ENCODE peak calls at places on chromosomes 7 and 10, in ten cellular contexts. U is effector memory CD4-positive, alpha-beta T cell; F is hepatocyte; E is left ventricle myocardium inferior; T is CD8-positive, alpha-beta memory T cell; X is CD8-positive, alpha-beta T cell; D is GM23338; C is PC-9; B is tibial artery; Y is pancreas. A is an unnamed sample. For H3K4me1, the result is how much of the 10 kb centered on the place peaks cover.

GRCh38 chr10:86234102-86234501 is 132.5 kb downstream of the GRID1 start:
- DNase-seq in U (no peak), F (no peak), E (no peak), T (no peak), X (no peak), D (no peak), C (no peak), B (no peak), Y (no peak), A (no peak)

GRCh38 chr7:39088730-39089129 is 111.0 kb downstream of the POU6F2 start:
- DNase-seq in U (no peak), F (no peak), E (no peak), T (no peak), X (no peak), D (peak), C (no peak), B (no peak), Y (no peak), A (no peak)

GRCh38 chr7:94888542-94888941 is 18.9 kb upstream of the PPP1R9A start:
- DNase-seq in U (no peak), F (peak), E (no peak), T (no peak), X (no peak), D (peak), C (peak), B (no peak), Y (peak), A (no peak)

GRCh38 chr10:19713800-19714525 is 102.3 kb upstream of the PLXDC2 start:
- DNase-seq in U (no peak), F (no peak), E (no peak), T (no peak), X (no peak), D (peak), C (no peak), B (peak), Y (no peak), A (no peak)

GRCh38 chr10:84565881-84566280 is 237.5 kb downstream of the CCSER2 start:
- DNase-seq in U (no peak), F (no peak), E (no peak), T (no peak), X (no peak), D (no peak), C (no peak), B (no peak), Y (no peak), A (no peak)

GRCh38 chr10:6110136-6110535 is 21.3 kb downstream of the RBM17 start:
- DNase-seq in U (no peak), F (no peak), E (no peak), T (no peak), X (no peak), D (no peak), C (no peak), B (no peak), Y (no peak), A (no peak)

GRCh38 chr7:24456526-24457214 is 116.6 kb upstream of the PALS2 start:
- DNase-seq in U (no peak), F (peak), E (no peak), T (no peak), X (no peak), D (no peak), C (no peak), B (no peak), Y (peak), A (no peak)

GRCh38 chr10:80459047-80459865 is 5.1 kb downstream of the TSPAN14 start:
- DNase-seq in U (peak), F (no peak), E (peak), T (peak), X (peak), D (peak), C (peak), B (peak), Y (no peak), A (no peak)

GRCh38 chr7:111678281-111678680 is 116.0 kb upstream of the IMMP2L start:
- DNase-seq in U (no peak), F (no peak), E (no peak), T (no peak), X (no peak), D (no peak), C (no peak), B (no peak), Y (no peak), A (no peak)

GRCh38 chr10:104925232-104925851 is 284.3 kb downstream of the SORCS3 start:
- DNase-seq in U (no peak), F (peak), E (peak), T (no peak), X (peak), D (peak), C (peak), B (no peak), Y (peak), A (no peak)

GRCh38 chr7:30559566-30559965 is 35.1 kb upstream of the GARS1 start:
- DNase-seq in U (no peak), F (no peak), E (no peak), T (no peak), X (no peak), D (no peak), C (no peak), B (no peak), Y (no peak), A (no peak)

GRCh38 chr10:78520737-78521430 is 487.2 kb downstream of the RPS24 start:
- DNase-seq in U (no peak), F (peak), E (no peak), T (no peak), X (no peak), D (peak), C (peak), B (no peak), Y (no peak), A (no peak)

GRCh38 chr7:151243411-151244155 is 4.9 kb downstream of the SMARCD3 start:
- DNase-seq in U (peak), F (no peak), E (no peak), T (no peak), X (peak), D (no peak), C (no peak), B (no peak), Y (no peak), A (no peak)

GRCh38 chr10:31622993-31623392 is 304.0 kb downstream of the ZEB1 start:
- DNase-seq in U (no peak), F (no peak), E (no peak), T (no peak), X (no peak), D (peak), C (no peak), B (no peak), Y (no peak), A (no peak)

GRCh38 chr7:132206594-132206993 is 369.7 kb downstream of the PLXNA4 start:
- DNase-seq in U (no peak), F (no peak), E (no peak), T (no peak), X (no peak), D (no peak), C (no peak), B (no peak), Y (no peak), A (no peak)

GRCh38 chr10:123213192-123213591 is 59.0 kb downstream of the BUB3 start:
- DNase-seq in U (no peak), F (no peak), E (no peak), T (no peak), X (no peak), D (peak), C (no peak), B (no peak), Y (no peak), A (no peak)

GRCh38 chr10:5449227-5449626 is 36.9 kb downstream of the NET1 start:
- DNase-seq in U (no peak), F (no peak), E (no peak), T (no peak), X (no peak), D (no peak), C (no peak), B (no peak), Y (no peak), A (no peak)

GRCh38 chr10:117678106-117678505 is 135.6 kb downstream of the EMX2 start:
- DNase-seq in U (no peak), F (no peak), E (no peak), T (no peak), X (no peak), D (no peak), C (no peak), B (no peak), Y (no peak), A (no peak)

GRCh38 chr10:98257961-98258360 is 10.0 kb downstream of the LOXL4 start:
- DNase-seq in U (no peak), F (no peak), E (no peak), T (no peak), X (no peak), D (no peak), C (no peak), B (no peak), Y (no peak), A (no peak)

GRCh38 chr7:70726294-70726693 is 405.6 kb upstream of the GALNT17 start:
- DNase-seq in U (no peak), F (no peak), E (no peak), T (no peak), X (no peak), D (no peak), C (no peak), B (no peak), Y (no peak), A (no peak)

GRCh38 chr7:150340024-150340749 is 1.2 kb downstream of the RARRES2 start:
- DNase-seq in U (no peak), F (peak), E (peak), T (no peak), X (no peak), D (peak), C (no peak), B (peak), Y (peak), A (no peak)

GRCh38 chr7:115585015-115585655 is 445.4 kb downstream of the TFEC start:
- DNase-seq in U (no peak), F (no peak), E (no peak), T (no peak), X (no peak), D (no peak), C (peak), B (no peak), Y (no peak), A (no peak)

GRCh38 chr7:13262929-13263530 is 575.6 kb downstream of the ARL4A start:
- DNase-seq in U (no peak), F (peak), E (no peak), T (no peak), X (no peak), D (peak), C (no peak), B (no peak), Y (no peak), A (no peak)

GRCh38 chr10:2188371-2188770 is 451.0 kb upstream of the ADARB2 start:
- DNase-seq in U (no peak), F (no peak), E (no peak), T (no peak), X (no peak), D (no peak), C (no peak), B (no peak), Y (no peak), A (no peak)

GRCh38 chr7:112204776-112205347 is 1.3 kb downstream of the DOCK4 start:
- DNase-seq in U (no peak), F (peak), E (no peak), T (no peak), X (peak), D (no peak), C (no peak), B (no peak), Y (no peak), A (no peak)

GRCh38 chr10:119415536-119416527 is 126.7 kb downstream of the RGS10 start:
- DNase-seq in U (no peak), F (no peak), E (no peak), T (no peak), X (no peak), D (no peak), C (no peak), B (no peak), Y (no peak), A (no peak)

GRCh38 chr10:11698691-11699545 is 43.3 kb upstream of the ECHDC3 start:
- DNase-seq in U (no peak), F (no peak), E (no peak), T (no peak), X (no peak), D (no peak), C (no peak), B (no peak), Y (no peak), A (no peak)

GRCh38 chr10:4699950-4700730 is 125.9 kb upstream of the AKR1E2 start:
- DNase-seq in U (no peak), F (no peak), E (no peak), T (no peak), X (no peak), D (no peak), C (no peak), B (no peak), Y (no peak), A (no peak)

DNA sequence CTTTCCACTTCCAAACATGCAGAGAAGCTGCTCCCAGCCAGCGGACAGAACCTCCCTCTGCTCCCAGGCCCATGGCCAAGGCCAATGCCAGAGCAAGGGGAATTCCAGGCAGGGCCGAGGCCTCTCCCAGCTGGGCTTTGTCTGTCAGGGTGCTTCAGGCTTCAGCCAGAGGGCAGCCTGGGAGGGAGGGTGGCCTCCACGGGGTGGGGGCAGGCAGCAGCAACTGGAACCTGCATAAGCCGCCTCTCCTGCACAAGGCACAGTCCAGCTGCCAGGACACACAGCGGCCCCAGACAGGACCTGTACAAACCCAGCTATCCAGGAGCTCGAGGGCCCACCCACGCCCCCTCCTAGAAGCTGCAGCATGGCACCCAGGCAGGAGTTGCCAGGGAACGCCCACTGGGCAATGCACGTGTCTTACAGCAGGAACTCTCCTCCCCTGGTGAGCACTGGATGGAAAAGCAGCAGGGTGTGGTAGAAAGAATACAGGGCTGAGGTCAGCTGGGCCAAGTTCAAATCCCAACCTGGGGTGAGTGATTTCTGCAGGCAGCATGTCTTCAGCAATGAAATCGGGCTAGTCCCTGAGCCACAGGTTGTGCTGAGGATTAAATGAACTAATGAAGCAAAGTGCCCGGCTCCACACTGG is 7.6 kb downstream of the FAM53B start:
- DNase-seq in U (no peak), F (peak), E (peak), T (no peak), X (no peak), D (no peak), C (peak), B (peak), Y (peak), A (no peak)
- H3K4me1 ChIP-seq in U (half or more), F (half or more), E (half or more), T (half or more), X (half or more), D (under half), C (under half), B (half or more), Y (half or more), A (half or more)

GRCh38 chr7:7246223-7246622 is 63.9 kb downstream of the C1GALT1 start:
- DNase-seq in U (no peak), F (no peak), E (no peak), T (no peak), X (no peak), D (no peak), C (no peak), B (no peak), Y (no peak), A (no peak)
- H3K4me1 ChIP-seq in U (under half), F (under half), E (under half), T (under half), X (under half), D (under half), C (under half), B (under half), Y (under half), A (under half)

DNA sequence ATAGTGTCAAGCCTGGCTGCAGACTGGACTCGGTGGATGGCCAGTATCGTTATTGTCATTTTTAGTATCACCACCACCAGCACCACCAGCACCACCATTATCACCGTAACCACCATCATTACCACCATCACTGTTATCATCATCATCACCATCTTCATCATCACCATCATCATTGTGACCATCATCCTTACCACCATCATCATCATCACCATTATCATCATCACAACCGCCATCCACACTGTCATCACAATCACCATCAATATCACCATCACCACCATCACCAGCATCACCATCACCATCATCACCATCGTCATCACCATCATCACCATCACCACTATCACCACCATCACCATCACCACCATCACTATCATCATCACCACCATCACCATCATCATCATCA is 65.6 kb downstream of the FOXL3 start:
- DNase-seq in U (no peak), F (no peak), E (no peak), T (no peak), X (no peak), D (no peak), C (no peak), B (no peak), Y (no peak), A (no peak)
- H3K4me1 ChIP-seq in U (under half), F (under half), E (under half), T (under half), X (under half), D (under half), C (under half), B (under half), Y (under half), A (under half)

GRCh38 chr10:70354100-70354499 is 28.3 kb downstream of the LRRC20 start:
- DNase-seq in U (no peak), F (no peak), E (no peak), T (no peak), X (no peak), D (no peak), C (no peak), B (no peak), Y (no peak), A (no peak)

GRCh38 chr10:70355234-70356021 is 27.0 kb downstream of the LRRC20 start:
- DNase-seq in U (no peak), F (no peak), E (no peak), T (no peak), X (no peak), D (no peak), C (no peak), B (no peak), Y (no peak), A (no peak)

GRCh38 chr10:70354566-70355233 is 27.7 kb downstream of the LRRC20 start:
- DNase-seq in U (no peak), F (no peak), E (no peak), T (no peak), X (no peak), D (no peak), C (no peak), B (no peak), Y (no peak), A (no peak)

GRCh38 chr10:70350501-70350900 is 31.9 kb downstream of the LRRC20 start:
- DNase-seq in U (no peak), F (no peak), E (no peak), T (no peak), X (no peak), D (no peak), C (no peak), B (no peak), Y (no peak), A (no peak)

DNA sequence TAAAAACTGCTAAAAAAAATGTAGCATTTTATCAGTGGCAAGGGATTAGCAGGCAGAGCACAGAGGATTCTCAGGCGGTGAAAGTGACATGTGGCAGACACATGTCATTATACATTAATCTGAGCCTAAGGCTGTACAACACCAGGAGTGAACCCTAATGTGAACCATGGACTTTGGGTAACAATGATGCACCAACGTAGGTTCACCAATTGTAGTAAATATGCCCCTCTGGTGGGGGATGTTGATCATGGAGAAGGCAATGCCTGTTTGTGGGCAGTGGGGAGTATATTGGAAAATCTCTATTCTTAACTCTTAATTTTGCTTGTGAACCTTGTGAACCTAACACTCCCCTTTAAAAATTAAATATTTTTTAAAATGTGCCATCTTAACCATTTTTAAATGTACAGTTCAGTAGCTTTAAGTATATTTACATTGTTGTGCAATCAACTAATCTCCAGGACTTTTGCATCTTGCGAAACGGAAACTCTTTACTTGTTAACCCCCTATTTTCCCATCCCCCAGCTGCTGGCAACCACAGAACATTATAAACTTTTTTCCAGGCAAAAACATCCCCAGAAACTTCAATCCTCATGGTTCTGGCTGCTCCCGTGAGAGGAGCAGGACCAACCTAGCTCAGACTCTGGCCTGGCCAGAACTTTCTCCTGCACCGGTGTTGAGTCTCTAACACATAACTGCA is 29.9 kb downstream of the LRRC20 start:
- DNase-seq in U (no peak), F (peak), E (no peak), T (no peak), X (no peak), D (no peak), C (no peak), B (no peak), Y (no peak), A (no peak)
- H3K4me1 ChIP-seq in U (under half), F (under half), E (under half), T (under half), X (under half), D (under half), C (under half), B (under half), Y (under half), A (under half)

GRCh38 chr10:24432478-24433416 is 223.8 kb downstream of the KIAA1217 start:
- DNase-seq in U (no peak), F (no peak), E (no peak), T (no peak), X (no peak), D (peak), C (peak), B (no peak), Y (no peak), A (no peak)
- H3K4me1 ChIP-seq in U (under half), F (under half), E (under half), T (under half), X (under half), D (under half), C (under half), B (under half), Y (under half), A (under half)

GRCh38 chr7:100567751-100568175 is 5.9 kb downstream of the SAP25 start:
- DNase-seq in U (no peak), F (no peak), E (no peak), T (no peak), X (no peak), D (peak), C (no peak), B (no peak), Y (peak), A (no peak)
- H3K4me1 ChIP-seq in U (under half), F (under half), E (under half), T (half or more), X (half or more), D (under half), C (under half), B (under half), Y (under half), A (under half)

GRCh38 chr10:42491801-42492200 is 146.6 kb downstream of the ZNF33B start:
- DNase-seq in U (no peak), F (no peak), E (no peak), T (no peak), X (no peak), D (no peak), C (no peak), B (no peak), Y (no peak), A (no peak)

GRCh38 chr10:42490368-42490767 is 148.0 kb downstream of the ZNF33B start:
- DNase-seq in U (no peak), F (no peak), E (no peak), T (no peak), X (no peak), D (no peak), C (no peak), B (no peak), Y (no peak), A (no peak)

GRCh38 chr10:42491001-42491592 is 147.3 kb downstream of the ZNF33B start:
- DNase-seq in U (no peak), F (no peak), E (no peak), T (no peak), X (no peak), D (no peak), C (no peak), B (no peak), Y (no peak), A (no peak)

GRCh38 chr10:42488416-42488815 is 150.0 kb downstream of the ZNF33B start:
- DNase-seq in U (no peak), F (no peak), E (no peak), T (no peak), X (no peak), D (no peak), C (no peak), B (no peak), Y (no peak), A (no peak)
- H3K4me1 ChIP-seq in U (under half), F (under half), E (under half), T (under half), X (under half), D (under half), C (under half), B (under half), Y (under half), A (under half)

GRCh38 chr7:1514407-1514806 is 10.2 kb upstream of the INTS1 start:
- DNase-seq in U (no peak), F (no peak), E (no peak), T (no peak), X (no peak), D (no peak), C (no peak), B (no peak), Y (no peak), A (no peak)

GRCh38 chr7:1513657-1514095 is 9.5 kb upstream of the INTS1 start:
- DNase-seq in U (no peak), F (no peak), E (peak), T (no peak), X (no peak), D (no peak), C (no peak), B (peak), Y (no peak), A (no peak)

GRCh38 chr7:1511829-1512422 is 7.7 kb upstream of the INTS1 start:
- DNase-seq in U (no peak), F (no peak), E (no peak), T (no peak), X (no peak), D (no peak), C (no peak), B (no peak), Y (no peak), A (no peak)

GRCh38 chr7:1514993-1515392 is 10.8 kb upstream of the INTS1 start:
- DNase-seq in U (no peak), F (no peak), E (no peak), T (no peak), X (no peak), D (no peak), C (peak), B (no peak), Y (no peak), A (no peak)

GRCh38 chr7:1512781-1513656 is 8.8 kb upstream of the INTS1 start:
- DNase-seq in U (no peak), F (no peak), E (peak), T (no peak), X (peak), D (no peak), C (peak), B (peak), Y (no peak), A (no peak)
- H3K4me1 ChIP-seq in U (under half), F (under half), E (under half), T (under half), X (under half), D (under half), C (under half), B (under half), Y (under half), A (under half)

A was measured in esophagus squamous epithelium.